ENCODE peak calls at places on chromosomes 7 and 10, in nine cellular contexts. H is mucosa of gallbladder; E is iris pigment epithelial cell; U is heart left ventricle; K is non-pigmented ciliary epithelial cell; M is iPS-NIHi11; N is NCI-H510A; X is HCT116; A is activated T-helper 1 cell treated with anti-CD3 and anti-CD28 coated beads, Interleukin-2, amount 50 U/mL, for 16 hours. B is an unnamed sample.

GRCh38 chr7:90625562-90625961 is 29.4 kb downstream of the CDK14 start:
- DNase-seq in K (no peak), M (peak), X (no peak), N (no peak), H (peak), A (no peak), U (peak), E (peak), B (peak)

GRCh38 chr7:78151229-78151628 is 352.7 kb downstream of the PHTF2 start:
- DNase-seq in N (no peak), E (peak), K (no peak), H (no peak), M (no peak), A (no peak), X (no peak), U (no peak), B (peak)

GRCh38 chr10:61330669-61331068 is 122.5 kb downstream of the TMEM26 start:
- DNase-seq in X (no peak), E (no peak), U (no peak), M (no peak), A (no peak), H (no peak), N (no peak), K (no peak), B (no peak)

GRCh38 chr7:149415391-149416068 is 45.3 kb downstream of the ZNF777 start:
- DNase-seq in X (no peak), H (no peak), N (no peak), A (no peak), E (peak), K (no peak), U (no peak), M (no peak), B (no peak)

GRCh38 chr10:69449841-69450240 is 1.4 kb upstream of the TSPAN15 start:
- DNase-seq in U (peak), K (no peak), E (peak), H (peak), N (peak), M (peak), X (peak), A (no peak), B (peak)

GRCh38 chr10:104240078-104240477 is 7.9 kb upstream of the CFAP43 start:
- DNase-seq in E (no peak), X (no peak), K (no peak), A (no peak), U (no peak), N (no peak), M (no peak), H (no peak), B (no peak)

GRCh38 chr7:156635529-156636385 is 4.8 kb upstream of the RNF32 start:
- DNase-seq in N (no peak), M (no peak), X (no peak), H (no peak), E (no peak), U (no peak), A (no peak), K (no peak), B (no peak)

GRCh38 chr10:126846959-126847358 is 58.3 kb upstream of the DOCK1 start:
- DNase-seq in H (no peak), X (no peak), U (no peak), A (no peak), K (no peak), N (no peak), E (no peak), M (no peak), B (no peak)

GRCh38 chr7:75024922-75025321 is 48.7 kb downstream of the RCC1L start:
- DNase-seq in N (no peak), X (no peak), H (no peak), M (no peak), K (no peak), A (no peak), U (no peak), E (no peak), B (no peak)

GRCh38 chr7:47374538-47374937 is 207.4 kb downstream of the TNS3 start:
- DNase-seq in M (no peak), U (no peak), E (no peak), N (no peak), K (no peak), X (no peak), H (no peak), A (no peak), B (no peak)

GRCh38 chr10:93445097-93445960 is 36.8 kb downstream of the MYOF start:
- DNase-seq in X (peak), U (peak), M (peak), E (peak), A (no peak), H (peak), N (peak), K (peak), B (peak)

GRCh38 chr10:70634011-70634410 is 31.5 kb upstream of the PRF1 start:
- DNase-seq in H (no peak), A (no peak), X (peak), E (no peak), M (peak), U (no peak), K (no peak), N (no peak), B (no peak)

GRCh38 chr7:87797798-87798403 is 78.3 kb downstream of the SLC25A40 start:
- DNase-seq in H (no peak), X (peak), N (no peak), M (peak), K (peak), E (peak), U (no peak), A (no peak), B (peak)

GRCh38 chr10:62653254-62653653 is 151.3 kb upstream of the ADO start:
- DNase-seq in N (no peak), X (no peak), A (no peak), K (no peak), U (no peak), M (no peak), H (peak), E (no peak), B (no peak)

GRCh38 chr7:25075459-25075858 is 49.6 kb downstream of the CYCS start:
- DNase-seq in E (no peak), X (no peak), H (no peak), U (no peak), A (peak), N (no peak), K (no peak), M (no peak), B (peak)

GRCh38 chr7:157302314-157302711 is 34.5 kb upstream of the DNAJB6 start:
- DNase-seq in X (no peak), N (peak), H (peak), E (peak), A (peak), M (peak), U (peak), K (no peak), B (peak)

GRCh38 chr7:34655384-34655783 is 2.6 kb upstream of the NPSR1 start:
- DNase-seq in K (no peak), E (no peak), X (no peak), U (no peak), H (no peak), N (no peak), M (no peak), A (no peak), B (no peak)

GRCh38 chr10:32795598-32796183 is 162.3 kb downstream of the ITGB1 start:
- DNase-seq in H (no peak), N (no peak), E (peak), M (peak), K (peak), U (no peak), A (no peak), X (peak), B (peak)

GRCh38 chr10:4190876-4191275 is 405.9 kb upstream of the KLF6 start:
- DNase-seq in H (no peak), E (no peak), A (no peak), N (no peak), X (no peak), U (no peak), M (no peak), K (no peak), B (no peak)

GRCh38 chr10:62456611-62457101 is 82.5 kb downstream of the ZNF365 start:
- DNase-seq in M (no peak), H (no peak), K (no peak), A (no peak), X (no peak), N (no peak), E (no peak), U (no peak), B (peak)

GRCh38 chr7:97024209-97025129 is at the start of gene DLX5:
- DNase-seq in U (no peak), X (no peak), H (no peak), K (no peak), A (no peak), N (peak), E (no peak), M (peak), B (peak)

B was measured in LHCN-M2.